ENCODE peak calls at places on chromosomes 12 and 14, in eight cellular contexts. J is stomach, S is right lobe of liver, W is A549, V is ovary, B is sigmoid colon, E is heart left ventricle, I is uterus. U is an unnamed sample.

GRCh38 chr12:116539905-116540482 is 19.2 kb upstream of the MAP1LC3B2 start:
- DNase-seq in J (peak), S (no peak), W (no peak), V (peak), B (peak), E (no peak), I (peak), U (peak)

GRCh38 chr12:11705010-11705409 is 55.5 kb downstream of the ETV6 start:
- DNase-seq in J (no peak), S (no peak), W (peak), V (no peak), B (peak), E (no peak), I (no peak), U (no peak)

GRCh38 chr12:115752913-115753726 is 524.4 kb downstream of the MED13L start:
- DNase-seq in J (peak), S (no peak), W (peak), V (peak), B (no peak), E (peak), I (peak), U (peak)

GRCh38 chr14:43988989-43989388 is 518.1 kb downstream of the FSCB start:
- DNase-seq in J (no peak), S (no peak), W (no peak), V (no peak), B (no peak), E (no peak), I (no peak), U (no peak)

GRCh38 chr12:45730842-45731336 is 1.4 kb downstream of the ARID2 start:
- DNase-seq in J (no peak), S (no peak), W (no peak), V (no peak), B (no peak), E (peak), I (no peak), U (no peak)

GRCh38 chr14:35122696-35123387 is 490 bp downstream of the PRORP start:
- DNase-seq in J (no peak), S (no peak), W (no peak), V (no peak), B (no peak), E (no peak), I (no peak), U (no peak)

GRCh38 chr12:84757978-84758377 is 154.6 kb downstream of the SLC6A15 start:
- DNase-seq in J (no peak), S (no peak), W (no peak), V (no peak), B (no peak), E (no peak), I (no peak), U (no peak)

GRCh38 chr12:88181881-88182280 is 39.8 kb downstream of the TMTC3 start:
- DNase-seq in J (no peak), S (no peak), W (no peak), V (no peak), B (no peak), E (no peak), I (no peak), U (no peak)

GRCh38 chr12:112930350-112930749 is 7.9 kb upstream of the OAS3 start:
- DNase-seq in J (no peak), S (no peak), W (no peak), V (no peak), B (no peak), E (no peak), I (no peak), U (no peak)

GRCh38 chr12:66066071-66066928 is 64.2 kb downstream of the LLPH start:
- DNase-seq in J (no peak), S (no peak), W (no peak), V (no peak), B (no peak), E (no peak), I (no peak), U (no peak)

GRCh38 chr12:53048033-53048779 is 1.7 kb upstream of the TNS2 start:
- DNase-seq in J (peak), S (peak), W (peak), V (peak), B (peak), E (peak), I (peak), U (peak)

GRCh38 chr12:73947627-73948026 is 590.0 kb upstream of the ATXN7L3B start:
- DNase-seq in J (no peak), S (no peak), W (no peak), V (no peak), B (no peak), E (no peak), I (no peak), U (no peak)

GRCh38 chr12:48980953-48981756 is 3.0 kb downstream of the WNT1 start:
- DNase-seq in J (no peak), S (peak), W (peak), V (no peak), B (no peak), E (no peak), I (no peak), U (no peak)

GRCh38 chr12:48979602-48980388 is 1.7 kb downstream of the WNT1 start:
- DNase-seq in J (peak), S (no peak), W (no peak), V (peak), B (no peak), E (no peak), I (no peak), U (peak)

GRCh38 chr12:48978741-48979601 is 849 bp downstream of the WNT1 start:
- DNase-seq in J (no peak), S (no peak), W (no peak), V (no peak), B (no peak), E (no peak), I (no peak), U (no peak)

GRCh38 chr12:48981757-48982157 is 3.6 kb downstream of the WNT1 start:
- DNase-seq in J (no peak), S (no peak), W (no peak), V (no peak), B (no peak), E (no peak), I (no peak), U (no peak)

DNA sequence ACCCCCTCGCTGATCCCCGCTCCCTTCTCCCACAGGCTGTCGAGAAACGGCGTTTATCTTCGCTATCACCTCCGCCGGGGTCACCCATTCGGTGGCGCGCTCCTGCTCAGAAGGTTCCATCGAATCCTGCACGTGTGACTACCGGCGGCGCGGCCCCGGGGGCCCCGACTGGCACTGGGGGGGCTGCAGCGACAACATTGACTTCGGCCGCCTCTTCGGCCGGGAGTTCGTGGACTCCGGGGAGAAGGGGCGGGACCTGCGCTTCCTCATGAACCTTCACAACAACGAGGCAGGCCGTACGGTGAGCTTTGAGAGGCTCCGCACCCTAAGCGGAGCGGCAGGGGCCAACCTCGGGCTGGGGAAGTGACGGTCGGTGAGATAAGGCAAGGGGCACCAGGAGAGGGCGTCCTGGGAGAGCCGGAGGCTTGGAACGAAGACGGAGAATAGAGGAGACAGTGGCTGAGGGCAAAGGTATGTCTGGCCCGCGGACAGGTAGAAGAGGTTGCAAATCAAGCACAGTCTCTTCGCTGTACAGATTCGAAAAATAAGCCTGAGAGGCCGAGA is 2.3 kb downstream of the WNT1 start:
- DNase-seq in J (no peak), S (peak), W (peak), V (no peak), B (no peak), E (no peak), I (no peak), U (peak)
- TF ChIP-seq CTCF in J (no peak), S (no peak), W (no peak), V (no peak), B (no peak), E (no peak), I (no peak), U (no peak)

DNA sequence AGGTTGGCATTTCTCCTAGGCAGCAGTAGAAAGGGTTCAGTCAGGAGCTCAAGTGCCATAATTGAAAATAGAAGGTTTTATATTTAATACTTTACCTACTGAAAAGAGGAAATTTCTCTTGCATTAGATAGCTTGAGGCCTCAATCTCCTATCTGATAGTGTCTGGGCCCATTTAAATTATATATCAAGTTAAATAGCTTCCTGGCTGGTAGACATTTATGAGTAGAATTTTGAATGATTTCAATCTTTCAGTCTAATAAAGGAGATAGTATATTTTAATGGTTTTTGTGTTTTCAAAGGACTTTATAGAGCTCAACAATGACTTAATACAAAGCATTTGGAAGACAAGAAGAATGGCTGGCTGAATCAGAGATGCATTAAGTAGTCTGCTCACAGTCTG is 974.0 kb downstream of the TMTC2 start:
- DNase-seq in J (no peak), S (no peak), W (no peak), V (no peak), B (no peak), E (no peak), I (no peak), U (no peak)
- H3K27ac ChIP-seq in J (no peak), S (no peak), W (no peak), V (no peak), B (no peak), E (no peak), I (no peak), U (no peak)

GRCh38 chr12:42767326-42767954 is 177.9 kb upstream of the PRICKLE1 start:
- DNase-seq in J (no peak), S (no peak), W (no peak), V (no peak), B (no peak), E (no peak), I (no peak), U (no peak)
- TF ChIP-seq POLR2A in J (no peak), S (no peak), W (no peak), V (no peak), B (no peak), E (no peak), I (no peak), U (no peak)

DNA sequence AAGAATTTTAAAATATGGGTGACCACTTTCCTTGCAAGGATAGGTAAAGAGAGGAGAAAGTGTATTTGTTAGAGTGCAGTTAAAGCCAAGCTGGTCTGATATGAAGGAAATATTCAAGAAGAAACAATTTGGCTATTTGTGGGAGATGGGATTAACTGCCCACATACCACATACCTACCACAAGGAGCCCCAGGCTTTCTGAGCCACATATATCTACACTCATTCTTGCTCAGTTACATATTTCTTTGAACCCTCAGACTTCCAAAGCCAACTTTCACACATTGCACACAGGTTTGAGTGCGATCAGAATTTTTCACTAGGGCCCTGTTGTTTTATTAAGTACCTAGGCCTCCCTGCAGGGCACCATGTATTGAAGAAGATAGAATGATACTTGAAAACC is 330.2 kb downstream of the ZFP36L1 start:
- DNase-seq in J (no peak), S (no peak), W (peak), V (no peak), B (no peak), E (no peak), I (no peak), U (no peak)
- TF ChIP-seq CTCF in J (no peak), S (peak), W (no peak), V (no peak), B (no peak), E (no peak), I (no peak), U (no peak)

GRCh38 chr14:24437020-24437735 is 5.4 kb downstream of the SDR39U1 start:
- DNase-seq in J (no peak), S (no peak), W (no peak), V (peak), B (peak), E (no peak), I (no peak), U (no peak)

GRCh38 chr14:24435192-24435810 is 5.5 kb downstream of the KHNYN start:
- DNase-seq in J (no peak), S (no peak), W (no peak), V (no peak), B (no peak), E (no peak), I (no peak), U (no peak)

GRCh38 chr14:24436355-24437019 is 6.1 kb downstream of the SDR39U1 start:
- DNase-seq in J (no peak), S (no peak), W (peak), V (peak), B (peak), E (peak), I (no peak), U (no peak)

GRCh38 chr14:24434676-24435075 is 4.9 kb downstream of the KHNYN start:
- DNase-seq in J (no peak), S (no peak), W (no peak), V (no peak), B (no peak), E (no peak), I (no peak), U (no peak)

GRCh38 chr14:24435998-24436354 is 6.2 kb downstream of the KHNYN start:
- DNase-seq in J (no peak), S (no peak), W (no peak), V (no peak), B (no peak), E (no peak), I (no peak), U (no peak)
- H3K27ac ChIP-seq in J (peak), S (no peak), W (no peak), V (peak), B (peak), E (peak), I (peak), U (peak)

U was measured in transverse colon.